ENCODE peak calls at places on chromosome 1, in four cellular contexts. One of them, this sample, is unnamed. For H3K9me3, the result is how much of the 10 kb centered on the place peaks cover.

GRCh38 chr1:101485712-101486111 is 248.9 kb downstream of the S1PR1 start:
- DNase-seq in H9: no peak
- DNase-seq in prostate gland: no peak
- DNase-seq in upper lobe of right lung: no peak
- DNase-seq in this sample: no peak

GRCh38 chr1:168005544-168005943 is 68.7 kb upstream of the MPC2 start:
- DNase-seq in H9: no peak
- DNase-seq in prostate gland: no peak
- DNase-seq in upper lobe of right lung: no peak
- DNase-seq in this sample: no peak

GRCh38 chr1:106224426-106224825 is 832.0 kb upstream of the PRMT6 start:
- DNase-seq in H9: no peak
- DNase-seq in prostate gland: no peak
- DNase-seq in upper lobe of right lung: no peak
- DNase-seq in this sample: no peak

GRCh38 chr1:179996099-179996498 is 41.5 kb downstream of the CEP350 start:
- DNase-seq in H9: no peak
- DNase-seq in prostate gland: no peak
- DNase-seq in upper lobe of right lung: no peak
- DNase-seq in this sample: no peak

GRCh38 chr1:207870279-207871031 is 40.5 kb downstream of the CD34 start:
- DNase-seq in H9: no peak
- DNase-seq in prostate gland: no peak
- DNase-seq in upper lobe of right lung: no peak
- DNase-seq in this sample: no peak

GRCh38 chr1:154557939-154558609 is 388 bp downstream of the UBE2Q1 start:
- DNase-seq in H9: no peak
- DNase-seq in prostate gland: peak
- DNase-seq in upper lobe of right lung: peak
- DNase-seq in this sample: peak

GRCh38 chr1:68377098-68377497 is 72.7 kb downstream of the RPE65 start:
- DNase-seq in H9: no peak
- DNase-seq in prostate gland: no peak
- DNase-seq in upper lobe of right lung: no peak
- DNase-seq in this sample: no peak

GRCh38 chr1:20486457-20487235 is 636 bp upstream of the CAMK2N1 start:
- DNase-seq in H9: peak
- DNase-seq in prostate gland: peak
- DNase-seq in upper lobe of right lung: peak
- DNase-seq in this sample: no peak

GRCh38 chr1:50724626-50725286 is 235.3 kb downstream of the FAF1 start:
- DNase-seq in H9: no peak
- DNase-seq in prostate gland: no peak
- DNase-seq in upper lobe of right lung: no peak
- DNase-seq in this sample: no peak

GRCh38 chr1:112637257-112638108 is 17.9 kb downstream of the CAPZA1 start:
- DNase-seq in H9: no peak
- DNase-seq in prostate gland: no peak
- DNase-seq in upper lobe of right lung: no peak
- DNase-seq in this sample: no peak

GRCh38 chr1:152859696-152860095 is at the start of gene LCE7A:
- DNase-seq in H9: no peak
- DNase-seq in prostate gland: no peak
- DNase-seq in upper lobe of right lung: no peak
- DNase-seq in this sample: no peak
- H3K9me3 ChIP-seq in H9: half or more
- H3K9me3 ChIP-seq in prostate gland: under half
- H3K9me3 ChIP-seq in upper lobe of right lung: under half
- H3K9me3 ChIP-seq in this sample: under half

GRCh38 chr1:103267893-103268292 is 159.6 kb upstream of the COL11A1 start:
- DNase-seq in H9: peak
- DNase-seq in prostate gland: no peak
- DNase-seq in upper lobe of right lung: no peak
- DNase-seq in this sample: no peak
- TF ChIP-seq CTCF in H9: peak
- TF ChIP-seq CTCF in prostate gland: no peak
- TF ChIP-seq CTCF in upper lobe of right lung: no peak
- TF ChIP-seq CTCF in this sample: no peak

GRCh38 chr1:88774151-88774556 is 90.1 kb downstream of the PKN2 start:
- DNase-seq in H9: peak
- DNase-seq in prostate gland: no peak
- DNase-seq in upper lobe of right lung: no peak
- DNase-seq in this sample: no peak
- H3K27ac ChIP-seq in H9: peak
- H3K27ac ChIP-seq in prostate gland: no peak
- H3K27ac ChIP-seq in upper lobe of right lung: no peak
- H3K27ac ChIP-seq in this sample: no peak

GRCh38 chr1:227622739-227623475 is 59.6 kb downstream of the ZNF678 start:
- DNase-seq in H9: no peak
- DNase-seq in prostate gland: no peak
- DNase-seq in upper lobe of right lung: no peak
- DNase-seq in this sample: no peak

DNA sequence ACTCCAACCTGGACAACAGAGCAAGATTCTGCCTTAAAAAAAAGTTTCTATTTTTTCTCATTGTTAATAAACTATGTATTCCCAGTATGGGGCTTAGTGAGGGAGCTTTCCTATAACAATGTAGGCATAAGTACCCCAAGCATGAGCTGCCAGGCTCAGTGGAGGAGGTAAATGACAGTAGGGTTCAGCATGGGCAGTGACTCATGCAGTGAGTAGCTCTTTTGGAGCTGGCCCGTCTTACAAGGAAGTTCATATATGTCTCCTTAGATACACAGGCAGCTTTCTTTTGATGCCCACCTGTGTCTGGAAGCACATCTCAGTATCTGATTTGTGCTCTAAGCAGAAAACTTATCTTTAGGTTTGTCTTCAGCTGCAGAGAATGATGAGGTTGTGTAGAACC is 57.9 kb downstream of the ZNF678 start:
- DNase-seq in H9: no peak
- DNase-seq in prostate gland: no peak
- DNase-seq in upper lobe of right lung: no peak
- DNase-seq in this sample: no peak
- H3K9me3 ChIP-seq in H9: under half
- H3K9me3 ChIP-seq in prostate gland: under half
- H3K9me3 ChIP-seq in upper lobe of right lung: under half
- H3K9me3 ChIP-seq in this sample: half or more

GRCh38 chr1:175166746-175167145 is 25.8 kb downstream of the KIAA0040 start:
- DNase-seq in H9: no peak
- DNase-seq in prostate gland: no peak
- DNase-seq in upper lobe of right lung: no peak
- DNase-seq in this sample: no peak

GRCh38 chr1:175162955-175163354 is 29.6 kb downstream of the KIAA0040 start:
- DNase-seq in H9: no peak
- DNase-seq in prostate gland: no peak
- DNase-seq in upper lobe of right lung: no peak
- DNase-seq in this sample: no peak

GRCh38 chr1:175158133-175158532 is 34.4 kb downstream of the KIAA0040 start:
- DNase-seq in H9: no peak
- DNase-seq in prostate gland: no peak
- DNase-seq in upper lobe of right lung: no peak
- DNase-seq in this sample: no peak

GRCh38 chr1:175168782-175169181 is 23.8 kb downstream of the KIAA0040 start:
- DNase-seq in H9: no peak
- DNase-seq in prostate gland: no peak
- DNase-seq in upper lobe of right lung: no peak
- DNase-seq in this sample: no peak

GRCh38 chr1:175163702-175164101 is 28.9 kb downstream of the KIAA0040 start:
- DNase-seq in H9: no peak
- DNase-seq in prostate gland: no peak
- DNase-seq in upper lobe of right lung: no peak
- DNase-seq in this sample: no peak
- TF ChIP-seq CTCF in H9: peak
- TF ChIP-seq CTCF in prostate gland: no peak
- TF ChIP-seq CTCF in upper lobe of right lung: no peak
- TF ChIP-seq CTCF in this sample: no peak

GRCh38 chr1:23561076-23561812 is 1.9 kb upstream of the ID3 start:
- DNase-seq in H9: no peak
- DNase-seq in prostate gland: no peak
- DNase-seq in upper lobe of right lung: no peak
- DNase-seq in this sample: no peak
- H3K27ac ChIP-seq in H9: no peak
- H3K27ac ChIP-seq in prostate gland: peak
- H3K27ac ChIP-seq in upper lobe of right lung: peak
- H3K27ac ChIP-seq in this sample: peak

DNA sequence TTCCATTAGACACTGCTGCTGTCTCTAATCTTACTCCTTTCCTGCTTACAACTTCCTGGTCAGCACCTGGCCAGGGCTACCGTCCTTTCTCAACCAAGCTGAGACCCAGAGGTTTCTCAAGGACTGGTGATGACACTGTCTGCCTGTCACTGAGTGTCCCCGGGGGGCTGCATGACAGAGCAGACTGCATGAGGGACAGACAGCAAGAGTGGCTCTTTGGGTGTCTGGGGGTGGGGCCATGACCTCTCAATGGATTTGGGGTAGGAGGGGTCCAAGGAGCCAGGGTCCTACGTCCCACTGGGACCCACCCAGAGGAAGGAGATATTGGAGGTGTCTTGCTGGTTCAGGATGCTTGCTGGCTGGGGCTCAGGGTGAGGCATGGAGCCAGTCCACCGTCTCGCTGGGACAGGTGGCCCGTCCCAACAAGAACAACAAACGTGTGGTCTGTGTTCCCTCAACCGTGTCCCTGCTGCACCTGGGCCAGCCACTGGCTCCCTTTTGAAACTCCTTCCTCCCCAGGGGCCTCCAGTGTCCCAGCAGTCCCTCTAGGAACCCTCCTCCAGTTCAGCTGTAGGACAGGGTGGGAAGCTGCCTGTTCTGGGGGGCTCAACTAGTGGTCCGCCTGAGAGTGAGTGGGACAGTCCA is 344.6 kb upstream of the AJAP1 start:
- DNase-seq in H9: no peak
- DNase-seq in prostate gland: no peak
- DNase-seq in upper lobe of right lung: peak
- DNase-seq in this sample: no peak
- H3K9me3 ChIP-seq in H9: under half
- H3K9me3 ChIP-seq in prostate gland: under half
- H3K9me3 ChIP-seq in upper lobe of right lung: under half
- H3K9me3 ChIP-seq in this sample: under half